ENCODE peak calls at places on chromosomes 6 and 20, in six cellular contexts. Y is CD8-positive, alpha-beta memory T cell; U is right cardiac atrium; Q is transverse colon; R is ascending aorta; A is uterus. O is an unnamed sample. For H3K9me3, the result is how much of the 10 kb centered on the place peaks cover.

GRCh38 chr6:148398244-148398643 is 55.6 kb downstream of the SASH1 start:
- DNase-seq in U (no peak), A (no peak), Y (no peak), R (no peak), Q (no peak), O (no peak)

GRCh38 chr6:1809359-1809988 is 199.8 kb downstream of the FOXC1 start:
- DNase-seq in Y (no peak), Q (no peak), R (no peak), U (no peak), A (no peak), O (no peak)

GRCh38 chr20:48541581-48542071 is 286.2 kb downstream of the PREX1 start:
- DNase-seq in A (no peak), Q (peak), R (no peak), U (no peak), Y (no peak), O (no peak)

GRCh38 chr20:22470620-22471026 is 113.7 kb downstream of the FOXA2 start:
- DNase-seq in A (no peak), U (no peak), Q (no peak), Y (no peak), R (no peak), O (no peak)

GRCh38 chr20:18304618-18305017 is 16.3 kb downstream of the ZNF133 start:
- DNase-seq in A (no peak), Q (no peak), R (no peak), U (no peak), Y (no peak), O (no peak)

GRCh38 chr6:140077712-140078551 is 703.5 kb upstream of the CITED2 start:
- DNase-seq in U (no peak), Y (no peak), R (no peak), A (no peak), Q (no peak), O (no peak)

GRCh38 chr6:32148722-32149576 is 2.8 kb downstream of the PRRT1 start:
- DNase-seq in A (no peak), U (peak), Q (peak), R (no peak), Y (peak), O (peak)

GRCh38 chr20:62063981-62064787 is 1.5 kb downstream of the TAF4 start:
- DNase-seq in R (no peak), Y (no peak), Q (peak), A (no peak), U (peak), O (peak)

GRCh38 chr6:109351231-109352132 is 30.8 kb downstream of the CD164 start:
- DNase-seq in Y (no peak), R (no peak), Q (peak), A (no peak), U (no peak), O (no peak)

GRCh38 chr6:1310628-1311399 is 1.1 kb upstream of the FOXQ1 start:
- DNase-seq in A (no peak), Y (no peak), R (no peak), Q (peak), U (no peak), O (peak)

GRCh38 chr20:47154089-47154488 is 202.4 kb downstream of the ZMYND8 start:
- DNase-seq in Q (no peak), A (no peak), U (no peak), Y (no peak), R (no peak), O (no peak)

DNA sequence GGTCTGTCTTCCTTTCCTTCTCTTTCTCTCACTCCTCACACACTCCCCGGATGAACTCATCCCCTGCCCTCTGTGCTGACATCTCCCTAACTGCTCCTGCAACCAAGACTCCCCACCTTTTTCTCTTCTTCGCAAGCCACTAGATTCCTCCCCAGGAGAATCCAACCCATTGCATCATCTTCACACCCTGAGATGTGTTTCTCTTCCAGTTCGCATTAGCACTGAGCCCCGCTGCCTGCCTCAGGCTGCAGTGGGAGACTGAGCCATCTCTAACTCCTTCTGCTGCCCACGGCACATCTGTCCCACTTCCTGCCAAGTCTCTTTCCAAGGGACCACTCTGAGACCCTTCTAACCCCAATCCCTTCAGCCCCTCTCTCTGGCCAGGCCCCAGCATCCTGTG is 67.2 kb upstream of the NNAT start:
- DNase-seq in U (no peak), Y (no peak), R (no peak), A (no peak), Q (no peak), O (no peak)
- H3K9me3 ChIP-seq in U (under half), Y (under half), R (under half), A (under half), Q (under half), O (under half)

GRCh38 chr20:38828514-38829295 is 23.2 kb downstream of the PPP1R16B start:
- DNase-seq in A (no peak), Y (no peak), Q (no peak), R (no peak), U (no peak), O (no peak)
- H3K27ac ChIP-seq in A (peak), Y (no peak), Q (no peak), R (no peak), U (no peak), O (no peak)

DNA sequence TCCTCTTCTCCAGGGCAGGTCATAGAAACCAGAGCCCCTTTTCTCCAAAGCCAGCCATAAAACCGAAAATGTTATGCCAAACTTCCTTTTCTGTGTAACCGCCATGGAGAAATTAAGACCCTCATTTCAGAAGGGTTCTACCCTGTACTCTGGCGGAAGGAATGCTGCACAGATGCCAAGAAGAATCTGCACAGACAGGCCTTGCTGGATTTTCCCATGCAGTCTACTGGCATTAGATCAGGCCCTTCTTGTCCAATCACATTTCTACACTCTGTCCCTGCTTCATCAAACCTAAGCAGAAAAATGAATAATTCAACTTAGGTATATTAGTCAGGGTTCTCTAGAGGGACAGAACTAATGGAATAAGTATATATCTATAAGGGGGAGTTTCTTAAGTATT is 43.2 kb upstream of the MC3R start:
- DNase-seq in U (no peak), R (no peak), A (no peak), Q (no peak), Y (no peak), O (no peak)
- H3K9me3 ChIP-seq in U (under half), R (under half), A (under half), Q (under half), Y (under half), O (under half)

DNA sequence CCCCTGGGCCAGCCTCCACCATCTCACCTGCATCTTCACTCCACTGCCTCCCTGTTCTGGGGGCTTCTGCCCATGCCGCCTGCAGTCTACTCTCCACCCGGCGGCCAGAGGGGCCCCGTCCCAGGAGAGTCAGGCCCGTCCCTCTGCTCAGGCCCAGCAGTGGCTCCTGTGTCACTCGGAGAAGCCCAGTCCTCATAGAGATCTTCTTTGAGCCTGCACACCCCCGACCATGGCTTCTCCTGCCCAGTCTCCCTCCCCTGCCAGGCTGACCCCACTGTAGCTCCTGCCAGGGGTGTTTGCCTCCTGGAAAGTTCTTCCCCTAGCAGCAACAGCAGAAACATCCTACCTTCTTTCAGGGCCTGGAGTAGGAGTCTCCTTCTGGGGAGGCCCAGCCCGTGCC is 22.2 kb upstream of the NOL4L start:
- DNase-seq in Y (no peak), Q (no peak), R (no peak), A (no peak), U (peak), O (no peak)
- H3K27ac ChIP-seq in Y (no peak), Q (no peak), R (no peak), A (no peak), U (no peak), O (no peak)

GRCh38 chr6:169474362-169474761 is 220.7 kb upstream of the THBS2 start:
- DNase-seq in U (no peak), A (no peak), Y (no peak), Q (no peak), R (no peak), O (no peak)

GRCh38 chr6:169479783-169480495 is 221.9 kb downstream of the WDR27 start:
- DNase-seq in Y (no peak), U (peak), A (no peak), R (no peak), Q (no peak), O (no peak)
- H3K9me3 ChIP-seq in Y (under half), U (under half), A (under half), R (under half), Q (under half), O (under half)

GRCh38 chr20:58524814-58525213 is 9.6 kb upstream of the APCDD1L start:
- DNase-seq in Y (no peak), Q (no peak), R (no peak), A (no peak), U (no peak), O (no peak)
- H3K27ac ChIP-seq in Y (no peak), Q (no peak), R (no peak), A (no peak), U (no peak), O (no peak)